ENCODE peak calls at places on chromosomes 5 and 9, in eight cellular contexts. P is HuH-7.5; K is bronchial epithelial cell; Z is effector memory CD8-positive, alpha-beta T cell; V is tibial artery; T is posterior vena cava; B is NCI-H748 treated with DMSO at 0.1 percent for 48 hours; A is psoas muscle. U is an unnamed sample.

GRCh38 chr5:54881286-54882005 is 103.9 kb downstream of the ESM1 start:
- DNase-seq in P (no peak), K (peak), Z (peak), V (no peak), T (no peak), B (no peak), A (no peak), U (no peak)

GRCh38 chr9:133107961-133108793 is 12.9 kb downstream of the RALGDS start:
- DNase-seq in P (no peak), K (no peak), Z (no peak), V (peak), T (peak), B (no peak), A (peak), U (no peak)

GRCh38 chr9:129178983-129179382 is 922 bp upstream of the IER5L start:
- DNase-seq in P (no peak), K (peak), Z (no peak), V (no peak), T (no peak), B (peak), A (no peak), U (no peak)

GRCh38 chr5:74954919-74955318 is 88.7 kb upstream of the FAM169A start:
- DNase-seq in P (no peak), K (peak), Z (no peak), V (no peak), T (no peak), B (no peak), A (no peak), U (no peak)

GRCh38 chr5:179345429-179346321 is at the start of gene ADAMTS2:
- DNase-seq in P (no peak), K (no peak), Z (no peak), V (peak), T (peak), B (peak), A (peak), U (peak)

GRCh38 chr5:172713113-172713808 is 57.7 kb downstream of the DUSP1 start:
- DNase-seq in P (no peak), K (no peak), Z (peak), V (no peak), T (peak), B (peak), A (peak), U (peak)

GRCh38 chr9:127347831-127348699 is 48.9 kb upstream of the SLC2A8 start:
- DNase-seq in P (peak), K (peak), Z (no peak), V (no peak), T (no peak), B (no peak), A (no peak), U (peak)

GRCh38 chr5:58818515-58818914 is 235.6 kb downstream of the RAB3C start:
- DNase-seq in P (no peak), K (no peak), Z (no peak), V (no peak), T (no peak), B (no peak), A (no peak), U (no peak)

GRCh38 chr9:99345936-99346335 is 123.9 kb downstream of the SEC61B start:
- DNase-seq in P (no peak), K (peak), Z (no peak), V (no peak), T (no peak), B (no peak), A (no peak), U (peak)

GRCh38 chr9:136012651-136013050 is 51.5 kb upstream of the UBAC1 start:
- DNase-seq in P (no peak), K (no peak), Z (no peak), V (peak), T (peak), B (no peak), A (peak), U (no peak)

GRCh38 chr5:167511-167910 is 23.8 kb upstream of the LRRC14B start:
- DNase-seq in P (no peak), K (no peak), Z (no peak), V (peak), T (peak), B (no peak), A (peak), U (no peak)

GRCh38 chr5:139658928-139659667 is 10.9 kb downstream of the CXXC5 start:
- DNase-seq in P (no peak), K (peak), Z (no peak), V (peak), T (peak), B (no peak), A (peak), U (peak)

GRCh38 chr5:59522201-59522831 is 371.2 kb downstream of the PDE4D start:
- DNase-seq in P (no peak), K (peak), Z (no peak), V (no peak), T (no peak), B (no peak), A (no peak), U (no peak)

GRCh38 chr5:64210866-64211265 is 45.2 kb downstream of the RNF180 start:
- DNase-seq in P (no peak), K (peak), Z (no peak), V (no peak), T (no peak), B (no peak), A (no peak), U (peak)

GRCh38 chr5:32138839-32139493 is 35.2 kb downstream of the GOLPH3 start:
- DNase-seq in P (no peak), K (no peak), Z (no peak), V (no peak), T (no peak), B (no peak), A (no peak), U (peak)

U was measured in cardiac muscle cell.